ENCODE peak calls at places on chromosome 11, in five cellular contexts. One of them, this sample, is unnamed.

GRCh38 chr11:95255523-95256165 is 24.6 kb upstream of the SESN3 start:
- DNase-seq in H1: no peak
- DNase-seq in GM12878: no peak
- DNase-seq in HepG2: no peak
- DNase-seq in K562: no peak
- DNase-seq in this sample: peak; percentile 74

GRCh38 chr11:128318856-128319474 is 268.4 kb downstream of the ETS1 start:
- DNase-seq in K562: no peak
- DNase-seq in H1: no peak
- DNase-seq in GM12878: peak; percentile 93
- DNase-seq in HepG2: no peak
- DNase-seq in this sample: no peak

GRCh38 chr11:82810738-82811137 is 77.1 kb upstream of the FAM181B start:
- DNase-seq in H1: no peak
- DNase-seq in K562: no peak
- DNase-seq in GM12878: no peak
- DNase-seq in HepG2: no peak
- DNase-seq in this sample: no peak

GRCh38 chr11:118060879-118061278 is 16.0 kb upstream of the TMPRSS4 start:
- DNase-seq in HepG2: no peak
- DNase-seq in K562: peak; percentile 39
- DNase-seq in GM12878: no peak
- DNase-seq in H1: no peak
- DNase-seq in this sample: no peak

GRCh38 chr11:9943346-9944110 is 279.7 kb downstream of the SWAP70 start:
- DNase-seq in K562: no peak
- DNase-seq in HepG2: peak; percentile 4
- DNase-seq in H1: no peak
- DNase-seq in GM12878: no peak
- DNase-seq in this sample: no peak

GRCh38 chr11:13183094-13183825 is 94.3 kb upstream of the BMAL1 start:
- DNase-seq in GM12878: no peak
- DNase-seq in H1: no peak
- DNase-seq in K562: peak; percentile 17
- DNase-seq in HepG2: peak; percentile 28
- DNase-seq in this sample: peak; percentile 43

GRCh38 chr11:282171-282570 is 4.0 kb downstream of the NLRP6 start:
- DNase-seq in HepG2: no peak
- DNase-seq in GM12878: no peak
- DNase-seq in K562: no peak
- DNase-seq in H1: peak; percentile 41
- DNase-seq in this sample: no peak

GRCh38 chr11:76805206-76805913 is 22.2 kb downstream of the TSKU start:
- DNase-seq in H1: peak; percentile 37
- DNase-seq in HepG2: no peak
- DNase-seq in GM12878: no peak
- DNase-seq in K562: peak; percentile 50
- DNase-seq in this sample: no peak

GRCh38 chr11:66317322-66317765 is 500 bp upstream of the CD248 start:
- DNase-seq in K562: no peak
- DNase-seq in GM12878: no peak
- DNase-seq in HepG2: peak; percentile 18
- DNase-seq in H1: no peak
- DNase-seq in this sample: no peak

GRCh38 chr11:118786657-118787056 is 4.3 kb downstream of the DDX6 start:
- DNase-seq in GM12878: no peak
- DNase-seq in K562: no peak
- DNase-seq in HepG2: no peak
- DNase-seq in H1: no peak
- DNase-seq in this sample: no peak

GRCh38 chr11:131481317-131481716 is 110.9 kb downstream of the NTM start:
- DNase-seq in H1: no peak
- DNase-seq in K562: no peak
- DNase-seq in GM12878: no peak
- DNase-seq in HepG2: no peak
- DNase-seq in this sample: no peak

GRCh38 chr11:130813196-130813595 is 103.1 kb downstream of the SNX19 start:
- DNase-seq in GM12878: no peak
- DNase-seq in HepG2: no peak
- DNase-seq in H1: no peak
- DNase-seq in K562: no peak
- DNase-seq in this sample: no peak

DNA sequence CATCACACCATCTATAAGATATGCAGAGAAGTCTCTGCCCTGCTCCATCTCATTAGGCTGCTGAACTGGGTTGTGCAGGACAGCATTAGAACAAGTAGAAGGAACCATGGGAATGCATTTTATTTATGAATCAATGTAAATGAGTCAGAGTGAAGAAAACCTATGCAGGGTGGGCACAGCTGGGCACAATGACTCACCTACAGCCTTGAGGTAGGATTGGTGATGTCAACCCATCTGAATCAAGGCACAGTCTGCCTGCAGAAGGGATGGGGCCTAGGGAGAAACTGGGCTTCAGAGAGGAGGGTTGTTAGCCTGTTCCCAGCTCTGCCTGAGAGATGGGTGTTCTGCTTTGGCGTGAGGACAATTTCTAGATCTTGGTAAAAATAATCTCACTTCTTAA is 123.4 kb downstream of the CSNK2A3 start:
- DNase-seq in K562: no peak
- DNase-seq in HepG2: no peak
- DNase-seq in GM12878: no peak
- DNase-seq in H1: no peak
- DNase-seq in this sample: no peak
- TF ChIP-seq CREB1 in K562: no peak
- TF ChIP-seq CREB1 in HepG2: no peak
- TF ChIP-seq CREB1 in GM12878: no peak
- TF ChIP-seq CREB1 in H1: no peak
- TF ChIP-seq CREB1 in this sample: no peak

GRCh38 chr11:110198031-110198729 is 98.2 kb downstream of the RDX start:
- DNase-seq in HepG2: no peak
- DNase-seq in GM12878: no peak
- DNase-seq in K562: no peak
- DNase-seq in H1: no peak
- DNase-seq in this sample: no peak

GRCh38 chr11:110196884-110197420 is 99.5 kb downstream of the RDX start:
- DNase-seq in H1: no peak
- DNase-seq in K562: no peak
- DNase-seq in HepG2: no peak
- DNase-seq in GM12878: no peak
- DNase-seq in this sample: no peak

GRCh38 chr11:110200241-110200640 is 96.2 kb downstream of the RDX start:
- DNase-seq in K562: no peak
- DNase-seq in HepG2: no peak
- DNase-seq in H1: no peak
- DNase-seq in GM12878: no peak
- DNase-seq in this sample: peak; percentile 33

GRCh38 chr11:110199184-110199981 is 97.0 kb downstream of the RDX start:
- DNase-seq in HepG2: peak; percentile 20
- DNase-seq in GM12878: no peak
- DNase-seq in K562: no peak
- DNase-seq in H1: peak; percentile 37
- DNase-seq in this sample: no peak

GRCh38 chr11:110200836-110201235 is 95.6 kb downstream of the RDX start:
- DNase-seq in HepG2: no peak
- DNase-seq in GM12878: no peak
- DNase-seq in K562: no peak
- DNase-seq in H1: no peak
- DNase-seq in this sample: no peak
- H3K4me3 ChIP-seq in HepG2: no peak overlapping the region
- H3K4me3 ChIP-seq in GM12878: no peak overlapping the region
- H3K4me3 ChIP-seq in K562: no peak overlapping the region
- H3K4me3 ChIP-seq in H1: no peak overlapping the region
- H3K4me3 ChIP-seq in this sample: no peak overlapping the region

DNA sequence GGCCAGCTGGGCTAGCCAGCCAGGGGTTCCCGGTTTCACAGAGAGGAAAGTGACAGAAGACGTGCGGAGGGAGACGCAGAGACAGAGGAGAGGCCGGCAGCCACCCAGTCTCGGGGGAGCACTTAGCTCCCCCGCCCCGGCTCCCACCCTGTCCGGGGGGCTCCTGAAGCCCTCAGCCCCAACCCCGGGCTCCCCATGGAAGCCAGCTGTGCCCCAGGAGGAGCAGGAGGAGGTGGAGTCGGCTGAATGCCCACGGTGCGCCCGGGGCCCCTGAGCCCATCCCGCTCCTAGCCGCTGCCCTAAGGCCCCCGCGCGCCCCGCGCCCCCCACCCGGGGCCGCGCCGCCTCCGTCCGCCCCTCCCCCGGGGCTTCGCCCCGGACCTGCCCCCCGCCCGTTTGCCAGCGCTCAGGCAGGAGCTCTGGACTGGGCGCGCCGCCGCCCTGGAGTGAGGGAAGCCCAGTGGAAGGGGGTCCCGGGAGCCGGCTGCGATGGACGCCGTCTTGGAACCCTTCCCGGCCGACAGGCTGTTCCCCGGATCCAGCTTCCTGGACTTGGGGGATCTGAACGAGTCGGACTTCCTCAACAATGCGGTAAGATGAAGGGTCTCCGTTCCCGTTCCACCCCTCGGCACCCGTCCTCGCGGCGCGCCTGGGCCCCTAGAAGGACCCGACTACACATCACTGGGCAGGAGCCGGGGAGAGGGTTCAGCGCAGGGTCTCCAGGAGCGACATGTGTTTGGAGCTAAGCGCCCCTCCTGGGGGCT is at the start of gene CREB3L1:
- DNase-seq in HepG2: no peak
- DNase-seq in K562: peak; percentile 79
- DNase-seq in GM12878: no peak
- DNase-seq in H1: peak; percentile 80
- DNase-seq in this sample: peak; percentile 61
- TF ChIP-seq CREB1 in HepG2: no peak
- TF ChIP-seq CREB1 in K562: no peak
- TF ChIP-seq CREB1 in GM12878: no peak
- TF ChIP-seq CREB1 in H1: no peak
- TF ChIP-seq CREB1 in this sample: no peak

GRCh38 chr11:61616443-61616842 is 35.6 kb upstream of the SYT7 start:
- DNase-seq in HepG2: no peak
- DNase-seq in GM12878: no peak
- DNase-seq in H1: no peak
- DNase-seq in K562: no peak
- DNase-seq in this sample: no peak
- H3K4me3 ChIP-seq in HepG2: no peak overlapping the region
- H3K4me3 ChIP-seq in GM12878: no peak overlapping the region
- H3K4me3 ChIP-seq in H1: no peak overlapping the region
- H3K4me3 ChIP-seq in K562: no peak overlapping the region
- H3K4me3 ChIP-seq in this sample: no peak overlapping the region

GRCh38 chr11:16925495-16926065 is 88.6 kb downstream of the PLEKHA7 start:
- DNase-seq in HepG2: peak; percentile 64
- DNase-seq in GM12878: no peak
- DNase-seq in K562: no peak
- DNase-seq in H1: peak; percentile 77
- DNase-seq in this sample: peak; percentile 94
- TF ChIP-seq CREB1 in HepG2: no peak
- TF ChIP-seq CREB1 in GM12878: no peak
- TF ChIP-seq CREB1 in K562: no peak
- TF ChIP-seq CREB1 in H1: peak; percentile 32
- TF ChIP-seq CREB1 in this sample: no peak

DNA sequence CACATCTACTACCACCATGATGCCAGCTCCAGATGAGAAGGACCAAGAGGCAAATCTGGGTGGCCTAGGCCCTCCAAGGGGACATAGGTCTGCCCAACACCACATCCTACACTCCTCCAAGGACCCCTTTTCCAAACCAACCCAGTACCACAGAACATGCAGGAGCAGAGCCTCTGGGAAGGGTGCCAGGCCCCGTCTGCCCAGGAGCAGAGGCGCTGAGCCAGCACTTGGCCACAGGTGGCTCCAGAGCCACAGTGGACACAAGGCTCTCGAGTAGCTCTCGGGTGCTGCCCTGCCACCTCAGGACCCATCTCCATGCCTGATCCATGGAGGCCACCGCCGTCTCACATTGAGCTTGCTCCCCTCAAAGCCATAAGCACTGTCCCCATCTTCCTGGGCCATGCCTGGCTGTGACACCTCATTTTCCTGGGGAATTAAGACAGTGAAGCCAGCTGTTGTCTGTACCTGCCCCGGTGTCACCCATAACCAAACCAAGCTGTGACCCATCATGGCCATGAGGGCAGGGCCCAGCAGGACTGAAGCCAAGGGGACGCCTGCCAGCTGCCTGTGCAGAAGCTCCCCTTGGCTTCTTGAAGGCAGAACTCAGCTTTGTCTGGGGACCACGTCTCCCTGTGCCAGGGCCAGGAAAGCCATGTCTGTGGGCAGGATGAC is 7.4 kb downstream of the MOB2 start:
- DNase-seq in H1: no peak
- DNase-seq in GM12878: no peak
- DNase-seq in HepG2: no peak
- DNase-seq in K562: no peak
- DNase-seq in this sample: no peak
- H3K4me3 ChIP-seq in H1: no peak overlapping the region
- H3K4me3 ChIP-seq in GM12878: no peak overlapping the region
- H3K4me3 ChIP-seq in HepG2: no peak overlapping the region
- H3K4me3 ChIP-seq in K562: no peak overlapping the region
- H3K4me3 ChIP-seq in this sample: no peak overlapping the region

This sample was measured in GM23338.